ENCODE peak calls at places on chromosomes 1 and 21, in seven cellular contexts. J, Z, P, V, L, M and B are unnamed samples.

GRCh38 chr1:54302951-54303843 is 103.0 kb downstream of the SSBP3 start:
- DNase-seq in J (no peak), Z (no peak), P (no peak), V (no peak), M (peak), L (no peak), B (no peak)

GRCh38 chr1:68358439-68358838 is 91.3 kb downstream of the RPE65 start:
- DNase-seq in P (no peak), L (no peak), J (no peak), M (no peak), Z (no peak), V (no peak), B (peak)

GRCh38 chr1:184664042-184664659 is 90.5 kb downstream of the EDEM3 start:
- DNase-seq in V (no peak), L (peak), M (peak), J (peak), P (peak), Z (peak), B (peak)

GRCh38 chr1:119816407-119816806 is 5.1 kb upstream of the REG4 start:
- DNase-seq in L (no peak), Z (no peak), J (no peak), V (no peak), P (no peak), M (no peak), B (no peak)

GRCh38 chr1:9181990-9182783 is 52.4 kb upstream of the H6PD start:
- DNase-seq in V (no peak), Z (no peak), L (peak), P (no peak), J (no peak), M (no peak), B (no peak)

GRCh38 chr1:207346562-207346912 is 25.1 kb downstream of the CD55 start:
- DNase-seq in V (no peak), J (no peak), M (no peak), L (no peak), P (no peak), Z (no peak), B (no peak)

GRCh38 chr1:95309031-95309459 is 75.0 kb downstream of the RWDD3 start:
- DNase-seq in Z (peak), P (no peak), L (no peak), M (peak), J (peak), V (peak), B (peak)

GRCh38 chr1:109398343-109399225 is 866 bp upstream of the SORT1 start:
- DNase-seq in J (no peak), Z (no peak), P (no peak), M (no peak), V (no peak), L (no peak), B (peak)

GRCh38 chr1:164443166-164443565 is 115.8 kb upstream of the PBX1 start:
- DNase-seq in Z (no peak), L (no peak), P (no peak), V (no peak), M (no peak), J (no peak), B (no peak)

GRCh38 chr1:206506803-206507394 is 432 bp upstream of the RASSF5 start:
- DNase-seq in V (no peak), L (peak), Z (no peak), M (no peak), J (no peak), P (no peak), B (no peak)

GRCh38 chr1:3868464-3869006 is 11.3 kb downstream of the DFFB start:
- DNase-seq in L (no peak), J (no peak), M (no peak), V (no peak), P (no peak), Z (no peak), B (no peak)

GRCh38 chr1:222109836-222110235 is 367.9 kb upstream of the DUSP10 start:
- DNase-seq in L (no peak), Z (no peak), V (no peak), M (no peak), J (no peak), P (no peak), B (no peak)

GRCh38 chr1:24416666-24417391 is 1.2 kb downstream of the NIPAL3 start:
- DNase-seq in M (no peak), V (peak), P (peak), L (no peak), Z (no peak), J (no peak), B (no peak)

GRCh38 chr1:226690460-226690982 is 48.6 kb downstream of the ITPKB start:
- DNase-seq in M (peak), J (no peak), P (no peak), Z (no peak), L (no peak), V (no peak), B (no peak)

GRCh38 chr21:46171996-46172862 is 12.0 kb downstream of the SPATC1L start:
- DNase-seq in J (peak), L (no peak), V (no peak), Z (no peak), P (no peak), M (no peak), B (no peak)

GRCh38 chr1:200558866-200559459 is 61.6 kb downstream of the KIF14 start:
- DNase-seq in Z (no peak), L (no peak), J (no peak), M (no peak), V (peak), P (no peak), B (peak)

GRCh38 chr1:6052543-6053205 is 7.0 kb downstream of the KCNAB2 start:
- DNase-seq in Z (peak), M (peak), V (peak), J (peak), P (no peak), L (peak), B (peak)

GRCh38 chr1:228174482-228175315 is 9.1 kb downstream of the IBA57 start:
- DNase-seq in L (no peak), P (no peak), J (no peak), M (no peak), V (no peak), Z (no peak), B (no peak)